ENCODE peak calls at places on chromosomes 12 and 14, in four cellular contexts. T, E, F and A are unnamed samples.

GRCh38 chr14:92633724-92634123 is 114.7 kb downstream of the LGMN start:
- DNase-seq in E (no peak), T (no peak), F (no peak), A (no peak)

GRCh38 chr14:94056579-94057308 is 24.3 kb downstream of the DDX24 start:
- DNase-seq in T (no peak), F (no peak), E (no peak), A (no peak)

GRCh38 chr14:67510836-67511235 is 22.3 kb upstream of the PLEKHH1 start:
- DNase-seq in E (no peak), F (no peak), T (no peak), A (no peak)

GRCh38 chr14:34539407-34540180 is at the start of gene EAPP:
- DNase-seq in E (peak; percentile 91), F (peak; percentile 98), T (peak; percentile 100), A (peak; percentile 93)

GRCh38 chr12:50195832-50196231 is 28.7 kb upstream of the CERS5 start:
- DNase-seq in T (no peak), F (no peak), E (no peak), A (no peak)

GRCh38 chr12:122060069-122060468 is 18.5 kb upstream of the MLXIP start:
- DNase-seq in T (no peak), E (no peak), F (peak; percentile 29), A (no peak)

GRCh38 chr14:88551936-88552565 is 2.8 kb downstream of the PTPN21 start:
- DNase-seq in E (no peak), F (no peak), T (no peak), A (no peak)

GRCh38 chr14:23445773-23446172 is 10.3 kb upstream of the MYH7 start:
- DNase-seq in T (no peak), F (no peak), E (no peak), A (no peak)

GRCh38 chr12:44405267-44405666 is 470.8 kb downstream of the NELL2 start:
- DNase-seq in T (no peak), E (no peak), F (no peak), A (no peak)

GRCh38 chr14:91237219-91237618 is 7.3 kb downstream of the GPR68 start:
- DNase-seq in T (no peak), E (no peak), F (no peak), A (no peak)

DNA sequence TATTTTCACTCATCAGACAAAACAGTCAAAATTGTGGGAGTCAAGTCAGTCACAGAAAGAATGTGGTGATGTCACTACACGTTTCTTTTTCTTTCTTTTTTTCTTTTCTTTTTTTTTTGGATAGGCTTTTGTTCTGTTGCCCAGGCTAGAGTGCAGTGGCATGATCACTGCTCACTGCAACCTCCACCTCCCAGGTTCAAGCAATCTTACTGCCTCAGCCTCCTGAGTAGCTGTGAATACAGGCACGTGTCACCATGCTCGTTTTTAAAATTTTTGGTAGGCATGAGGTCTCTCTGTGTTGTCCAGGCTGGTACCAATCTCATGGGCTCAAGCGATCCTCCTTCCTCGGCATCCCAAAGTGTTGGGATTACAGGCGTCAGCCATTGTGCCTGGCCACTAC is 2.3 kb downstream of the CLECL1 start:
- DNase-seq in E (no peak), F (no peak), T (no peak), A (no peak)
- H3K4me3 ChIP-seq in E (no peak overlapping the region), F (no peak overlapping the region), T (no peak overlapping the region), A (no peak overlapping the region)

GRCh38 chr14:97490521-97491070 is 693.4 kb downstream of the VRK1 start:
- DNase-seq in T (no peak), E (no peak), F (no peak), A (no peak)
- H3K4me1 ChIP-seq in T (no peaks in the 10 kb centered on the region), E (peaks cover 6% of the 10 kb centered on the region), F (no peaks in the 10 kb centered on the region), A (no peaks in the 10 kb centered on the region)

DNA sequence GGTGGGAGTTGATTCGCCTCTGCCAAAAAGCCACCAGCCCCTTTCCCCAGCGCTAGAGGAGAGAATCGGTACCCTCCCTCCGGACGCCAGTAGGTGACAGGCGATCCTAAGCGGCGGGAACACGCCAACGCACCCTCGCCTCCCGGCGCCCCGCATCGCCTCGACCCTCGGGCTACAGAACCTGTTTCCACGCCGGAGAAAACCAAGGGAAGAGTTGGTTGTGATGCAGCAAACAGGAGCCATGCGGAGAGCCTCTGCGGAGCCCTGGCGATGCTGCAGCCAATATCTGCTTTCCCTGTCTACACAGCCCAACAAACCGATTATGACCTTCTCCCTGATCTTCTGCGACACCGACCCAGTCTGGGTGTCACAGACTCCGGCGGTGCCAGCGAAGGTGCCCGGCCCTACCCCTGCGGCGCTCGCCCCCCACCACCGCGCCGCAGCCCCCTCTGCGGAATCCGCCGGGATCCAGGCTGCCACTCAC is 523 bp downstream of the PRICKLE1 start:
- DNase-seq in T (no peak), F (peak; percentile 34), E (peak; percentile 43), A (no peak)
- H3K27me3 ChIP-seq in T (peaks cover 3% of the 10 kb centered on the region), F (no peaks in the 10 kb centered on the region), E (peaks cover 17% of the 10 kb centered on the region), A (peaks cover 25% of the 10 kb centered on the region)

DNA sequence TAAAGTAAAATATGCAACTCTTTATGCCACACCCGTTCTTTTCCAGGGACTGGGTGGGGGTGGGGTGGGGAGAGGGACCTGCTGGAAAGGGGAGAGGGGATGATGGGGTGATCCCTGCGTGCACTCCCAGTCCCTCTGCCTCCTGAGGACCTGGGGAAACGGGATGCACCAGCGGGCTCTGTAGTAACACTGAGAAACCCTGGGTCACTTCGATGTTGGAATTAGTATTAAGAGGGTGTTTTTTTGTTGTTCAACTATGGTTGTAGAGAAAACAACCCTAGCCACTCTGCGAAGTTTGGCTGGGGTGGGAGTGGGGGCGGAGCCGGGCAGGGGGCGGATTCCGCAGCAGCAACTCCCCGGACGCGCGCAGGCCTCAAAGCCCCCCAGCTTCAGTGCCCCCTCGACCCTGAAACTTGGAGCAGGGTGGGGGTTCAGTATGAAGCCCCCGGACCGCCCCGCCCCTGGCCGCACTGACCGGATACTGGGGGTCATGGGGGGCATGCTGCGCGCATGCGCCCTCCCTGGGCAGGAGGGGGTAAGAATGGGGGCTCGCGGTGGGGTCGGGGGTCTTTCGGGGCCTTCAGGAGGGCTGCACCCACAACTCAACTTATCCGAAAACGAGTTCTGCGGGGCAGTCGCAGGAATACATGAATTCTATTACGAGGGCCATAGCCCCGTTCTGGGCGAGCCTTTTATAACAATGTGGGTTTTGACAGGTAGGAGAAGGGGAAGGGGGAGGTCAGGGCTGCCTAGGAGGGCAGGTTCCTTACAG is 1.3 kb upstream of the ARHGEF25 start:
- DNase-seq in T (no peak), F (peak; percentile 56), E (no peak), A (no peak)
- H3K4me3 ChIP-seq in T (peak overlapping the region; percentile 69), F (peak overlapping the region; percentile 87), E (no peak overlapping the region), A (no peak overlapping the region)

GRCh38 chr12:95976416-95976832 is 19.7 kb downstream of the HAL start:
- DNase-seq in E (no peak), T (no peak), F (no peak), A (no peak)

GRCh38 chr12:95974358-95974757 is 21.8 kb downstream of the HAL start:
- DNase-seq in T (no peak), E (no peak), F (no peak), A (no peak)

GRCh38 chr12:95972832-95973465 is 23.2 kb downstream of the HAL start:
- DNase-seq in F (no peak), T (no peak), E (no peak), A (no peak)

GRCh38 chr12:95977764-95978305 is 18.3 kb downstream of the HAL start:
- DNase-seq in T (no peak), E (no peak), F (no peak), A (no peak)

DNA sequence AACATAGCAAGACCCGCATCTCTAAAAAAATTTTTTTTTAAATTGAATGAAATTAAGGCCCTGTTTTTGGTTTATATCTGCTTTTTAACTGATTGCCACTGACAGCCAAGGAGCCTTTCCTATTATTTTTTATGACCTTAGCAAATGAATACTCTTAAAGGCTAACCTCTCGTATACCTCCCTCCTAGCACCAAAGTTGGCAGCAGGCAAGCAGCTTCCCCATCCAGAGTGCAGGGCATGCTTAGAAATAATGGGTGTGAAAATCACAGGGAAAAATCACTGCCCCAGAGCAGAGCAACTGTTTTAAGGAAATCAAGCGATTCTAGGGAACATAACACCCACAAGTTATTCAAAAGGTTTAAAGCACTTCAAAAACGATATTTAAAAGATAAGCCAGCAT is 20.7 kb downstream of the HAL start:
- DNase-seq in F (no peak), T (no peak), E (no peak), A (no peak)
- H3K4me1 ChIP-seq in F (no peaks in the 10 kb centered on the region), T (no peaks in the 10 kb centered on the region), E (peaks cover 2% of the 10 kb centered on the region), A (no peaks in the 10 kb centered on the region)

GRCh38 chr12:88469136-88469535 is 111.1 kb downstream of the KITLG start:
- DNase-seq in T (no peak), F (no peak), E (no peak), A (no peak)
- H3K27me3 ChIP-seq in T (no peaks in the 10 kb centered on the region), F (no peaks in the 10 kb centered on the region), E (no peaks in the 10 kb centered on the region), A (no peaks in the 10 kb centered on the region)

GRCh38 chr12:64706366-64706765 is 52.8 kb downstream of the GNS start:
- DNase-seq in E (no peak), T (no peak), F (no peak), A (no peak)

GRCh38 chr12:64706831-64707230 is 52.4 kb downstream of the GNS start:
- DNase-seq in T (no peak), F (no peak), E (no peak), A (no peak)

GRCh38 chr12:64709429-64709828 is 49.8 kb downstream of the GNS start:
- DNase-seq in F (no peak), T (no peak), E (no peak), A (no peak)

GRCh38 chr12:64707362-64707761 is 51.8 kb downstream of the GNS start:
- DNase-seq in E (no peak), T (no peak), F (no peak), A (no peak)
- H3K4me3 ChIP-seq in E (no peak overlapping the region), T (no peak overlapping the region), F (no peak overlapping the region), A (no peak overlapping the region)

GRCh38 chr12:47020211-47020821 is 59.1 kb upstream of the PCED1B start:
- DNase-seq in E (no peak), F (no peak), T (no peak), A (no peak)
- H3K4me1 ChIP-seq in E (peaks cover 1% of the 10 kb centered on the region), F (no peaks in the 10 kb centered on the region), T (no peaks in the 10 kb centered on the region), A (no peaks in the 10 kb centered on the region)

DNA sequence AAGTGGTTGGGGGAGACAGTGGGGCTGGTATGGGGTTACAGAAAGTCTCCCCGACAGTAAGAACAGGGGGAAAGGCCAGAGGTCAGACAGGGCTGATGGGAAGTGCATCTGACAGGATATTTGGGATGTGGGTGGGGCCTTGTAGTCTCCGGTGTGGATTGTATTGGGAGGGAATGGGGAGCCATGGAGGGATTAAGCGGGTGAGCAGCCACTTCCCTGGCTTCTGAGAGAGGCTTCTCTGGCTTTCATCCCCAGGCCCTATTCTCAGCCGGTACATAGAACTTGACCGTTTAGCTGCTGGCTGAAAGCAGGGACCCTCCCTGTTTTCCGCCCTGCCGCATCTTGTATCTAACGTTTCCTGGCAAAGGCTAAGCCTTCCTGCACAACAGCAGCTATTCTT is 222.0 kb upstream of the LHX5 start:
- DNase-seq in E (no peak), F (no peak), T (no peak), A (no peak)
- H3K27me3 ChIP-seq in E (no peaks in the 10 kb centered on the region), F (peaks cover 100% of the 10 kb centered on the region), T (peaks cover 15% of the 10 kb centered on the region), A (no peaks in the 10 kb centered on the region)